ENCODE peak calls at places on chromosomes 4 and X, in eight cellular contexts. One of them, this sample, is unnamed.

GRCh38 chr4:8162625-8163024 is 4.0 kb upstream of the ABLIM2 start:
- DNase-seq in hypothalamus: no peak
- DNase-seq in MCF 10A: no peak
- DNase-seq in HuH-7: no peak
- DNase-seq in SW480: peak
- DNase-seq in putamen: no peak
- DNase-seq in kidney tubule cell: no peak
- DNase-seq in HTR-8/SVneo: no peak
- DNase-seq in this sample: no peak

GRCh38 chr4:98864560-98864959 is 64.4 kb downstream of the EIF4E start:
- DNase-seq in hypothalamus: no peak
- DNase-seq in MCF 10A: peak
- DNase-seq in HuH-7: no peak
- DNase-seq in SW480: no peak
- DNase-seq in putamen: peak
- DNase-seq in kidney tubule cell: peak
- DNase-seq in HTR-8/SVneo: no peak
- DNase-seq in this sample: no peak

GRCh38 chr4:107299646-107300045 is 263.5 kb upstream of the DKK2 start:
- DNase-seq in hypothalamus: no peak
- DNase-seq in MCF 10A: no peak
- DNase-seq in HuH-7: no peak
- DNase-seq in SW480: no peak
- DNase-seq in putamen: no peak
- DNase-seq in kidney tubule cell: peak
- DNase-seq in HTR-8/SVneo: no peak
- DNase-seq in this sample: no peak

GRCh38 chr4:83771113-83771705 is 235.3 kb downstream of the GPAT3 start:
- DNase-seq in hypothalamus: peak
- DNase-seq in MCF 10A: peak
- DNase-seq in HuH-7: peak
- DNase-seq in SW480: peak
- DNase-seq in putamen: peak
- DNase-seq in kidney tubule cell: peak
- DNase-seq in HTR-8/SVneo: peak
- DNase-seq in this sample: peak

GRCh38 chr4:82688091-82688815 is 110.3 kb downstream of the SCD5 start:
- DNase-seq in hypothalamus: no peak
- DNase-seq in MCF 10A: no peak
- DNase-seq in HuH-7: no peak
- DNase-seq in SW480: no peak
- DNase-seq in putamen: no peak
- DNase-seq in kidney tubule cell: no peak
- DNase-seq in HTR-8/SVneo: no peak
- DNase-seq in this sample: no peak

GRCh38 chr4:161314371-161314770 is 849.4 kb downstream of the FSTL5 start:
- DNase-seq in hypothalamus: no peak
- DNase-seq in MCF 10A: no peak
- DNase-seq in HuH-7: no peak
- DNase-seq in SW480: no peak
- DNase-seq in putamen: no peak
- DNase-seq in kidney tubule cell: no peak
- DNase-seq in HTR-8/SVneo: no peak
- DNase-seq in this sample: no peak

GRCh38 chrX:140434347-140434746 is 70.5 kb downstream of the SOX3 start:
- DNase-seq in hypothalamus: no peak
- DNase-seq in MCF 10A: no peak
- DNase-seq in HuH-7: no peak
- DNase-seq in SW480: no peak
- DNase-seq in putamen: no peak
- DNase-seq in kidney tubule cell: no peak
- DNase-seq in HTR-8/SVneo: no peak
- DNase-seq in this sample: no peak

GRCh38 chr4:185532327-185532726 is 3.0 kb downstream of the PDLIM3 start:
- DNase-seq in hypothalamus: no peak
- DNase-seq in MCF 10A: no peak
- DNase-seq in HuH-7: no peak
- DNase-seq in SW480: no peak
- DNase-seq in putamen: no peak
- DNase-seq in kidney tubule cell: no peak
- DNase-seq in HTR-8/SVneo: no peak
- DNase-seq in this sample: no peak

GRCh38 chr4:41200486-41201017 is 13.8 kb downstream of the APBB2 start:
- DNase-seq in hypothalamus: no peak
- DNase-seq in MCF 10A: no peak
- DNase-seq in HuH-7: no peak
- DNase-seq in SW480: no peak
- DNase-seq in putamen: no peak
- DNase-seq in kidney tubule cell: no peak
- DNase-seq in HTR-8/SVneo: no peak
- DNase-seq in this sample: no peak

GRCh38 chrX:147875866-147876596 is 35.7 kb upstream of the FMR1 start:
- DNase-seq in hypothalamus: no peak
- DNase-seq in MCF 10A: peak
- DNase-seq in HuH-7: no peak
- DNase-seq in SW480: peak
- DNase-seq in putamen: no peak
- DNase-seq in kidney tubule cell: peak
- DNase-seq in HTR-8/SVneo: no peak
- DNase-seq in this sample: no peak

GRCh38 chr4:16914208-16914607 is 15.8 kb upstream of the LDB2 start:
- DNase-seq in hypothalamus: no peak
- DNase-seq in MCF 10A: peak
- DNase-seq in HuH-7: no peak
- DNase-seq in SW480: peak
- DNase-seq in putamen: no peak
- DNase-seq in kidney tubule cell: no peak
- DNase-seq in HTR-8/SVneo: no peak
- DNase-seq in this sample: no peak

GRCh38 chrX:100939336-100939735 is 10.6 kb upstream of the XKRX start:
- DNase-seq in hypothalamus: no peak
- DNase-seq in MCF 10A: no peak
- DNase-seq in HuH-7: no peak
- DNase-seq in SW480: no peak
- DNase-seq in putamen: no peak
- DNase-seq in kidney tubule cell: no peak
- DNase-seq in HTR-8/SVneo: no peak
- DNase-seq in this sample: no peak

GRCh38 chrX:145405012-145405411 is 157.7 kb downstream of the SPANXN1 start:
- DNase-seq in hypothalamus: no peak
- DNase-seq in MCF 10A: peak
- DNase-seq in HuH-7: peak
- DNase-seq in SW480: peak
- DNase-seq in putamen: peak
- DNase-seq in kidney tubule cell: peak
- DNase-seq in HTR-8/SVneo: peak
- DNase-seq in this sample: no peak

GRCh38 chr4:42786350-42787070 is 106.0 kb upstream of the GRXCR1 start:
- DNase-seq in hypothalamus: no peak
- DNase-seq in MCF 10A: no peak
- DNase-seq in HuH-7: no peak
- DNase-seq in SW480: peak
- DNase-seq in putamen: no peak
- DNase-seq in kidney tubule cell: no peak
- DNase-seq in HTR-8/SVneo: no peak
- DNase-seq in this sample: no peak

GRCh38 chrX:349196-349595 is 30.6 kb upstream of the GTPBP6 start:
- DNase-seq in hypothalamus: peak
- DNase-seq in MCF 10A: no peak
- DNase-seq in HuH-7: no peak
- DNase-seq in SW480: no peak
- DNase-seq in putamen: peak
- DNase-seq in kidney tubule cell: no peak
- DNase-seq in HTR-8/SVneo: no peak
- DNase-seq in this sample: peak

GRCh38 chrX:44162964-44163475 is 180.5 kb downstream of the EFHC2 start:
- DNase-seq in hypothalamus: no peak
- DNase-seq in MCF 10A: no peak
- DNase-seq in HuH-7: no peak
- DNase-seq in SW480: no peak
- DNase-seq in putamen: no peak
- DNase-seq in kidney tubule cell: peak
- DNase-seq in HTR-8/SVneo: no peak
- DNase-seq in this sample: no peak

GRCh38 chr4:94455081-94455480 is 3.3 kb downstream of the PDLIM5 start:
- DNase-seq in hypothalamus: no peak
- DNase-seq in MCF 10A: peak
- DNase-seq in HuH-7: no peak
- DNase-seq in SW480: no peak
- DNase-seq in putamen: peak
- DNase-seq in kidney tubule cell: peak
- DNase-seq in HTR-8/SVneo: no peak
- DNase-seq in this sample: no peak

GRCh38 chr4:186021461-186022167 is 47.3 kb upstream of the TLR3 start:
- DNase-seq in hypothalamus: peak
- DNase-seq in MCF 10A: peak
- DNase-seq in HuH-7: no peak
- DNase-seq in SW480: peak
- DNase-seq in putamen: peak
- DNase-seq in kidney tubule cell: peak
- DNase-seq in HTR-8/SVneo: peak
- DNase-seq in this sample: peak

This sample was measured in mesothelial cell of epicardium.